ENCODE peak calls at places on chromosome 16, in six cellular contexts. C, Z, P, F, N and Q are unnamed samples.

GRCh38 chr16:19410435-19411153 is 7.1 kb upstream of the TMC5 start:
- DNase-seq in F (peak), Z (no peak), P (peak), C (no peak), N (no peak), Q (no peak)

GRCh38 chr16:27374231-27374793 is 27.7 kb upstream of the IL21R start:
- DNase-seq in N (no peak), P (no peak), F (no peak), Z (no peak), C (no peak), Q (no peak)

GRCh38 chr16:87344931-87345631 is 27.9 kb upstream of the C16orf95 start:
- DNase-seq in C (peak), Z (peak), N (peak), F (no peak), P (no peak), Q (peak)

GRCh38 chr16:55678061-55678935 is 22.5 kb downstream of the SLC6A2 start:
- DNase-seq in C (no peak), Z (no peak), F (no peak), N (no peak), P (no peak), Q (no peak)

GRCh38 chr16:10579965-10580918 is at the start of gene EMP2:
- DNase-seq in N (no peak), F (peak), Z (no peak), C (peak), P (peak), Q (no peak)

GRCh38 chr16:24819462-24820040 is 26.2 kb upstream of the SLC5A11 start:
- DNase-seq in N (no peak), Z (no peak), F (no peak), C (no peak), P (no peak), Q (no peak)

GRCh38 chr16:71883849-71884638 is at the start of gene ZNF821:
- DNase-seq in C (peak), Z (peak), F (peak), P (peak), N (peak), Q (peak)

GRCh38 chr16:6643083-6643686 is 689.5 kb upstream of the RBFOX1 start:
- DNase-seq in Z (no peak), N (peak), P (peak), F (peak), C (peak), Q (no peak)

GRCh38 chr16:73010150-73010676 is 37.7 kb downstream of the ZFHX3 start:
- DNase-seq in Z (no peak), N (no peak), P (no peak), C (peak), F (no peak), Q (no peak)

GRCh38 chr16:2147981-2148671 is at the start of gene RAB26:
- DNase-seq in P (peak), F (peak), N (peak), C (peak), Z (peak), Q (peak)

GRCh38 chr16:77169650-77170236 is 21.2 kb upstream of the MON1B start:
- DNase-seq in P (peak), C (peak), Z (no peak), F (peak), N (no peak), Q (no peak)

GRCh38 chr16:51888021-51888420 is 658.9 kb downstream of the TOX3 start:
- DNase-seq in P (peak), N (no peak), Z (no peak), F (no peak), C (no peak), Q (no peak)

GRCh38 chr16:49350265-49351103 is 23.1 kb upstream of the C16orf78 start:
- DNase-seq in Z (no peak), P (peak), C (peak), N (no peak), F (peak), Q (peak)

GRCh38 chr16:25210758-25211157 is 6.0 kb upstream of the AQP8 start:
- DNase-seq in F (no peak), P (peak), N (no peak), C (peak), Z (no peak), Q (no peak)

GRCh38 chr16:3646348-3646920 is 8.1 kb upstream of the DNASE1 start:
- DNase-seq in Z (no peak), C (peak), N (no peak), F (no peak), P (peak), Q (no peak)

GRCh38 chr16:48435319-48435682 is 50.1 kb upstream of the SIAH1 start:
- DNase-seq in C (no peak), Z (no peak), N (no peak), F (no peak), P (no peak), Q (no peak)

GRCh38 chr16:21710938-21711337 is 47.2 kb downstream of the OTOA start:
- DNase-seq in P (no peak), Z (no peak), N (no peak), F (no peak), C (no peak), Q (no peak)

GRCh38 chr16:70656712-70657263 is 10.4 kb downstream of the IL34 start:
- DNase-seq in Z (no peak), N (no peak), F (no peak), C (no peak), P (no peak), Q (no peak)

GRCh38 chr16:89257281-89257731 is 39.8 kb downstream of the ZNF778 start:
- DNase-seq in N (no peak), Z (no peak), F (no peak), C (no peak), P (peak), Q (no peak)

GRCh38 chr16:55077231-55077630 is 146.6 kb downstream of the IRX5 start:
- DNase-seq in Z (no peak), P (no peak), C (no peak), F (no peak), N (no peak), Q (no peak)

GRCh38 chr16:3695610-3696369 is 21.5 kb downstream of the TRAP1 start:
- DNase-seq in C (no peak), F (no peak), N (no peak), Z (no peak), P (no peak), Q (no peak)

GRCh38 chr16:3579776-3580175 is 2.6 kb upstream of the NLRC3 start:
- DNase-seq in F (no peak), Z (no peak), N (no peak), C (no peak), P (no peak), Q (no peak)

GRCh38 chr16:59045496-59045895 is 311.4 kb upstream of the GOT2 start:
- DNase-seq in C (no peak), P (peak), F (no peak), N (no peak), Z (no peak), Q (no peak)

GRCh38 chr16:59296888-59297287 is 562.8 kb upstream of the GOT2 start:
- DNase-seq in N (no peak), P (no peak), F (peak), Z (no peak), C (no peak), Q (no peak)